ENCODE peak calls at places on chromosomes 4 and X, in five cellular contexts. A is stimulated activated CD8-positive, alpha-beta memory T cell treated with anti-CD3 and anti-CD28 coated beads, Interleukin-4, amount 100 ng/mL, for 4 hours; M is CD8-positive, alpha-beta T cell; B is fibroblast of mammary gland; Q is HCT116. T is an unnamed sample.

GRCh38 chr4:152460488-152460887 is 75.4 kb downstream of the FBXW7 start:
- DNase-seq in A (no peak), Q (no peak), M (no peak), B (peak; percentile 86), T (no peak)

GRCh38 chr4:23789765-23790164 is 100.1 kb downstream of the PPARGC1A start:
- DNase-seq in Q (no peak), A (no peak), M (no peak), B (peak; percentile 95), T (no peak)

GRCh38 chr4:153065286-153065685 is 129.2 kb downstream of the FHDC1 start:
- DNase-seq in B (no peak), M (no peak), Q (no peak), A (no peak), T (no peak)

GRCh38 chr4:85457752-85458467 is 17.0 kb upstream of the ARHGAP24 start:
- DNase-seq in B (no peak), A (no peak), Q (no peak), M (no peak), T (no peak)

GRCh38 chr4:121551881-121552280 is 144.9 kb downstream of the ANXA5 start:
- DNase-seq in A (no peak), Q (no peak), M (no peak), B (peak; percentile 40), T (no peak)

GRCh38 chr4:156968479-156968984 is 3.1 kb downstream of the PDGFC start:
- DNase-seq in M (no peak), B (peak; percentile 85), A (no peak), Q (peak; percentile 62), T (peak; percentile 74)

GRCh38 chrX:101482296-101482695 is 3.0 kb upstream of the ARMCX4 start:
- DNase-seq in A (no peak), M (no peak), Q (no peak), B (no peak), T (no peak)

GRCh38 chr4:139241086-139241783 is 38.8 kb downstream of the MGARP start:
- DNase-seq in B (no peak), M (no peak), Q (no peak), A (no peak), T (no peak)

GRCh38 chr4:145868637-145869409 is 69.8 kb downstream of the ZNF827 start:
- DNase-seq in B (peak; percentile 28), A (no peak), Q (no peak), M (no peak), T (no peak)

GRCh38 chr4:88104902-88105610 is 53.4 kb downstream of the ABCG2 start:
- DNase-seq in Q (no peak), A (no peak), B (peak; percentile 87), M (no peak), T (no peak)

GRCh38 chr4:69760455-69760854 is at the start of gene SULT1B1:
- DNase-seq in M (peak; percentile 55), B (peak; percentile 85), A (no peak), Q (no peak), T (no peak)

GRCh38 chr4:100288811-100289529 is 98.7 kb upstream of the DDIT4L start:
- DNase-seq in Q (no peak), A (no peak), M (no peak), B (peak; percentile 68), T (no peak)

GRCh38 chr4:153611679-153612078 is 72.4 kb upstream of the TLR2 start:
- DNase-seq in A (no peak), B (peak; percentile 32), Q (no peak), M (no peak), T (no peak)

GRCh38 chr4:110904435-110905050 is 281.7 kb upstream of the PITX2 start:
- DNase-seq in B (peak; percentile 42), Q (peak; percentile 0), M (no peak), A (no peak), T (no peak)

GRCh38 chrX:143437439-143437838 is 79.8 kb downstream of the SPANXN3 start:
- DNase-seq in Q (no peak), B (peak; percentile 3), A (no peak), M (no peak), T (no peak)

GRCh38 chr4:72109364-72109763 is 77.6 kb downstream of the NPFFR2 start:
- DNase-seq in B (no peak), Q (no peak), A (no peak), M (no peak), T (no peak)

GRCh38 chr4:17111959-17112659 is 213.7 kb upstream of the LDB2 start:
- DNase-seq in M (no peak), Q (no peak), A (no peak), B (peak; percentile 33), T (no peak)

GRCh38 chr4:8762356-8762755 is 109.3 kb downstream of the HMX1 start:
- DNase-seq in M (no peak), B (peak; percentile 1), Q (no peak), A (no peak), T (no peak)

GRCh38 chr4:102869569-102870227 is 906 bp downstream of the CISD2 start:
- DNase-seq in B (no peak), A (peak; percentile 55), M (no peak), Q (no peak), T (no peak)

GRCh38 chr4:108846568-108846967 is 83.7 kb upstream of the ETNPPL start:
- DNase-seq in A (no peak), B (peak; percentile 35), M (no peak), Q (no peak), T (no peak)

GRCh38 chrX:69018416-69019072 is 146.7 kb downstream of the PJA1 start:
- DNase-seq in Q (no peak), M (no peak), B (no peak), A (no peak), T (no peak)

T was measured in hippocampal formation.